ENCODE peak calls at places on chromosomes 13 and 19, in five cellular contexts. K is SK-N-SH, P is H1, V is GM12878, Z is HCT116. T is an unnamed sample.

GRCh38 chr13:40240293-40240692 is 426.1 kb downstream of the FOXO1 start:
- DNase-seq in K (no peak), P (no peak), Z (no peak), V (no peak), T (no peak)

GRCh38 chr13:23950736-23951510 is 53.6 kb upstream of the C1QTNF9B start:
- DNase-seq in Z (no peak), K (no peak), V (no peak), P (no peak), T (no peak)

GRCh38 chr13:64525687-64526086 is 2704.4 kb downstream of the PCDH9 start:
- DNase-seq in P (no peak), K (no peak), V (no peak), Z (no peak), T (no peak)

GRCh38 chr13:114059946-114060860 is 72.2 kb downstream of the RASA3 start:
- DNase-seq in P (no peak), Z (no peak), K (no peak), V (no peak), T (no peak)

GRCh38 chr19:6250024-6250605 is 29.7 kb downstream of the MLLT1 start:
- DNase-seq in K (no peak), V (no peak), Z (no peak), P (no peak), T (no peak)

GRCh38 chr13:112444416-112445399 is 68.6 kb downstream of the SPACA7 start:
- DNase-seq in Z (no peak), V (no peak), P (no peak), K (no peak), T (no peak)

GRCh38 chr19:12527034-12527836 is 24.0 kb downstream of the ZNF564 start:
- DNase-seq in K (no peak), V (no peak), P (no peak), Z (no peak), T (no peak)

GRCh38 chr19:15291666-15292065 is 40.7 kb downstream of the BRD4 start:
- DNase-seq in Z (no peak), P (no peak), V (no peak), K (no peak), T (no peak)

GRCh38 chr13:70088926-70089325 is 18.7 kb upstream of the ATXN8OS start:
- DNase-seq in Z (no peak), K (no peak), V (no peak), P (no peak), T (no peak)

GRCh38 chr13:112876305-112877000 is 92.6 kb upstream of the MCF2L start:
- DNase-seq in K (no peak), Z (no peak), P (no peak), V (no peak), T (no peak)

GRCh38 chr13:97367427-97367826 is 66.5 kb upstream of the RAP2A start:
- DNase-seq in P (no peak), V (no peak), Z (no peak), K (no peak), T (no peak)

GRCh38 chr19:4443966-4444764 is 13.4 kb downstream of the UBXN6 start:
- DNase-seq in V (no peak), P (no peak), Z (no peak), K (peak), T (no peak)

GRCh38 chr19:7336321-7336973 is 12.3 kb upstream of the ARHGEF18 start:
- DNase-seq in P (no peak), V (no peak), K (no peak), Z (no peak), T (no peak)

GRCh38 chr19:8004723-8005513 is 523 bp downstream of the ELAVL1 start:
- DNase-seq in V (no peak), K (peak), Z (no peak), P (no peak), T (no peak)

GRCh38 chr13:99626461-99627082 is 125.3 kb downstream of the TM9SF2 start:
- DNase-seq in V (no peak), K (no peak), Z (peak), P (no peak), T (no peak)

GRCh38 chr13:34720618-34721017 is 221.5 kb upstream of the NBEA start:
- DNase-seq in K (no peak), Z (no peak), P (no peak), V (no peak), T (no peak)

GRCh38 chr19:48686103-48686502 is 9.7 kb upstream of the FUT2 start:
- DNase-seq in P (no peak), V (no peak), K (no peak), Z (no peak), T (no peak)

GRCh38 chr13:112831801-112832200 is 137.2 kb upstream of the MCF2L start:
- DNase-seq in K (no peak), V (no peak), Z (no peak), P (no peak), T (no peak)

GRCh38 chr13:48123827-48124226 is 28.9 kb upstream of the MED4 start:
- DNase-seq in V (no peak), P (no peak), K (no peak), Z (no peak), T (no peak)

GRCh38 chr13:48125794-48126228 is 30.9 kb upstream of the MED4 start:
- DNase-seq in K (no peak), V (no peak), Z (no peak), P (no peak), T (peak)

GRCh38 chr13:48121733-48122132 is 26.8 kb upstream of the MED4 start:
- DNase-seq in K (no peak), P (no peak), Z (no peak), V (no peak), T (no peak)

GRCh38 chr13:48131481-48131992 is 36.6 kb upstream of the MED4 start:
- DNase-seq in P (no peak), K (no peak), V (no peak), Z (no peak), T (no peak)

GRCh38 chr13:48126944-48127814 is 32.3 kb upstream of the MED4 start:
- DNase-seq in V (peak), P (peak), K (peak), Z (peak), T (peak)
- TF ChIP-seq JUND in V (no peak), P (no peak), K (no peak), Z (no peak), T (no peak)

GRCh38 chr19:47540748-47541147 is 25.9 kb upstream of the NAPA start:
- DNase-seq in P (no peak), K (no peak), V (no peak), Z (no peak), T (peak)
- TF ChIP-seq JUND in P (no peak), K (no peak), V (no peak), Z (no peak), T (no peak)

DNA sequence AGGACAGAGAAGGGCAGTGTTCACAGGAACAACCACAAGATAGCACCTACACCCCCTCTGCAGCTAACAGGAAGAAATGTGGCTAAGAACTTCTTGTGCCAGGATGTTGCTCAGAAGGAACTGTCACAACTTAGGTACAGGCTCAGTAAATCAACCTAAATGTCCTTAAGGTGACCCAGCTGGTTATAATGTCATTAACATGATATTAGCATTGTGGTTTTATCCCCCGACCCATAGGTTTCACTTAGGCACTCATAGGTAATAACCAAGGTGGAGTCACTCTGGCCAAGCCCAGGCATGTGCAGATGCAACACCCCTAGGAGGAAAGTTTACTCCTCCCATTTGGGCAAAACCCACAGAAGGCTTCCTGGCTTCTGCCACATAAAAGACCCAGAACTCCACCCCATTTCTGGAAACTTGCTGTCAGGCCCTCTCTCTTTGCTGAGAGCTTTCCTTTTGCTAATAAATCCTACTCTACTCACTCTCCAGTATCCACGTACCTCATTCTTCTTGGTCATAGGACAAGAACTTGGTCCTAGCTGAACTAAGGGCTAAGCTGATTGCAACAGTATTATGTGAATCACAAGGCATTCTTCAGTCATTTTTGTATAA is 951.3 kb downstream of the SLITRK5 start:
- DNase-seq in V (no peak), K (no peak), Z (no peak), P (no peak), T (no peak)
- TF ChIP-seq JUND in V (no peak), K (no peak), Z (no peak), P (no peak), T (no peak)

GRCh38 chr13:25097426-25097825 is 1.5 kb downstream of the PABPC3 start:
- DNase-seq in V (no peak), P (no peak), Z (no peak), K (no peak), T (no peak)

DNA sequence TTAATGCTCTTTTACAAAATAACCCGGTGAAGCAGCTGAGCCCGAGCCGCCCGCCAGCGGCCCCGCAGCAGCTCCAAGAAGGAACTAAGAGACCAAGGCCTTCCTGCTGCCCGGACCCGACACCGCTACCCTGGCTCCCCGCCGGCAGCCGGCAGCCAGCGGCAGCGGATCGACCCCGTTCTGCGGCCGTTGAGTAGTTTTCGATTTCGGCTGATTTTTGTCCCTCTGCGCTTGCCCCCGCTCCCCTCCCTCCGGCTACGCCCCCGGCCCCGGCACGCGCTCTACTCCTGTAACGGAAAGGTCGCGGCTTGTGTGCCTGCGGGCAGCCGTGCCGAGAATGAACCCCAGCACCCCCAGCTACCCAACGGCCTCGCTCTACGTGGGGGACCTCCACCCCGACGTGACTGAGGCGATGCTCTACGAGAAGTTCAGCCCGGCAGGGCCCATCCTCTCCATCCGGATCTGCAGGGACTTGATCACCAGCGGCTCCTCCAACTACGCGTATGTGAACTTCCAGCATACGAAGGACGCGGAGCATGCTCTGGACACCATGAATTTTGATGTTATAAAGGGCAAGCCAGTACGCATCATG is at the start of gene PABPC3:
- DNase-seq in V (no peak), P (no peak), Z (no peak), K (no peak), T (no peak)
- TF ChIP-seq JUND in V (no peak), P (no peak), Z (no peak), K (no peak), T (no peak)

GRCh38 chr19:36028313-36029041 is 4.2 kb downstream of the CLIP3 start:
- DNase-seq in V (no peak), Z (no peak), K (peak), P (no peak), T (no peak)
- TF ChIP-seq JUND in V (no peak), Z (no peak), K (no peak), P (no peak), T (no peak)

GRCh38 chr13:91805605-91806004 is 407.2 kb downstream of the GPC5 start:
- DNase-seq in K (no peak), V (no peak), Z (no peak), P (no peak), T (no peak)
- TF ChIP-seq JUND in K (no peak), V (no peak), Z (no peak), P (no peak), T (no peak)